ENCODE peak calls at places on chromosomes 11 and 22, in five cellular contexts. H, R, G, U and C are unnamed samples.
A peak's percentile ranks its signal among the peaks of the same experiment; 100 is the strongest.

GRCh38 chr11:65588199-65589054 is 7.2 kb downstream of the KCNK7 start:
- DNase-seq in U (peak; percentile 79), R (peak; percentile 63), G (peak; percentile 63), H (no peak), C (peak; percentile 74)

GRCh38 chr22:44963832-44964721 is 45.7 kb downstream of the PHF21B start:
- DNase-seq in R (no peak), U (no peak), H (no peak), G (no peak), C (no peak)

GRCh38 chr22:19132693-19133400 is 1.7 kb downstream of the TSSK2 start:
- DNase-seq in U (no peak), H (no peak), G (no peak), R (no peak), C (no peak)

GRCh38 chr11:64088159-64089026 is 52.7 kb downstream of the FLRT1 start:
- DNase-seq in G (no peak), H (no peak), R (no peak), U (no peak), C (no peak)

GRCh38 chr11:76206327-76207081 is at the start of gene WNT11:
- DNase-seq in U (no peak), G (no peak), H (no peak), R (peak; percentile 45), C (peak; percentile 64)

GRCh38 chr22:40263191-40263590 is 83.1 kb upstream of the ADSL start:
- DNase-seq in U (no peak), H (no peak), G (no peak), R (peak; percentile 45), C (no peak)

GRCh38 chr11:17978553-17979287 is 34.1 kb downstream of the SERGEF start:
- DNase-seq in H (no peak), U (no peak), G (peak; percentile 80), R (peak; percentile 36), C (peak; percentile 65)

GRCh38 chr22:42747701-42748513 is 27.2 kb upstream of the A4GALT start:
- DNase-seq in G (no peak), R (peak; percentile 57), U (no peak), H (no peak), C (no peak)

GRCh38 chr11:31830406-31830805 is 19.3 kb upstream of the PAX6 start:
- DNase-seq in R (no peak), U (no peak), G (no peak), H (no peak), C (no peak)

GRCh38 chr22:31944700-31945477 is 554 bp downstream of the YWHAH start:
- DNase-seq in G (peak; percentile 72), R (peak; percentile 64), U (peak; percentile 15), H (no peak), C (peak; percentile 82)

DNA sequence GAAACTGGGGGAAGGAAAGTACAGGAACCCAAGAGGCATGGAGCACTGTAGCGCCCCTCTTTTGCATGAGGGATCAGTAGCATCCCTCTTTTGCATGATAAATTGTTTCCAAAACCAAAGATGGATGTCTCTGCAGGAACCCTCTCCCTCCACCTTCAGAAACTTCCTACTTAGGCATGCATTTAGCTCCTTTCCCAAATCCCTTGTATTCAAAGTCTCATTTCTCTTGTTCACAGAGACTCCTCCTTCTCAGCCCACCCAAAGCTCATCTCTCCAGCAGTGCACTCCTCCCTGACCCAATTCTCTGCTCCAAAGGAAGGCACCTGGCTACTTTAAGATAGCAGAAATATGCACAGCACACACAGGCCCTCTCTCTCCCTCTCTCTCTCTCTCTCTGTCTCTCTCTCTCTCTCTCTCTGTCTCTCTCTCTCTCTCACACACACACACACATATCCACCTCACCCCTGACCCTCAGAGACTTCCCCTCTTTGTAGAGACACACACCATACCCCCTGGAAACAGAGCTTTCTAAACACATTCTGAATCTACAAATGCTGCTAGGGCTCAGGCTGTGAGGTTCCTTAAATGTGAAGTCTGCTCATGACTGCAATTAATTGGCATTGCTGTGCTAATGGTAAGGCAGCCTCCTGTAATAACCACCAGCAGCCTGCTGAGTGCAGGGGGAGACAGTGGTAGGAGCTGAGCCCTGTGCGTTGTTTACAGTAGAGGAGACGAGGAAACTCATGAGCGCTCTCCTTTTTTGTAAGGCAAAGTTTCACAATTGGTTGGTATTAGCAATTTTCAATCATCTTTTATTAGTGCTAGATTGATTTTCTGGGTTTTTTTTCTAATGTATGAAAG is 519.6 kb downstream of the NTM start:
- DNase-seq in R (no peak), H (no peak), U (no peak), G (no peak), C (no peak)
- H3K27ac ChIP-seq in R (no peak overlapping the region), H (peak overlapping the region; percentile 88), U (no peak overlapping the region), G (no peak overlapping the region), C (no peak overlapping the region)

DNA sequence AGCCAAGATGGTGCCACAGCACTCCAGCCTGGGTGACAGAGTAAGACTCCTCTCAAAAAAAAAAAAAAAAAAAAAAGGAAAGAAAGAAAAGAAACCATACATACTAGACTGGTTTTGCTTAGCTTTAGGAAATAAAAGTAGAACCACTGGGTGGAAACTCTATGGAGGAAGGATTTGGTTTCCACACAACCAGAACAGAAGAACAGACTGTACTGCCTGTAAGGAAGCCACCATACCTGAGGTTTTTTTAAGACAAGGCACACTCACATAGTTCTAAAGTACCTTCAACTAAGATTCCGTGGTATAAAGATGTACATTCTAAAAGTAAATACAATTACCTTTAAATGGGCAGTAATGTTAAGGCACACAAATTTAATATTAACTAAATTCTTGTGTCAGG is 58.6 kb downstream of the NUP98 start:
- DNase-seq in G (no peak), R (no peak), H (no peak), U (no peak), C (no peak)
- H3K27ac ChIP-seq in G (no peak overlapping the region), R (no peak overlapping the region), H (no peak overlapping the region), U (no peak overlapping the region), C (no peak overlapping the region)

GRCh38 chr22:27874756-27875155 is 44.3 kb downstream of the PITPNB start:
- DNase-seq in U (no peak), H (no peak), G (no peak), R (no peak), C (no peak)

GRCh38 chr22:27872488-27872887 is 46.6 kb downstream of the PITPNB start:
- DNase-seq in G (no peak), R (no peak), U (no peak), H (no peak), C (no peak)

GRCh38 chr22:27873476-27873875 is 45.6 kb downstream of the PITPNB start:
- DNase-seq in R (peak; percentile 65), H (no peak), G (no peak), U (no peak), C (no peak)

GRCh38 chr22:27875951-27876350 is 43.1 kb downstream of the PITPNB start:
- DNase-seq in H (no peak), R (no peak), U (no peak), G (no peak), C (no peak)

DNA sequence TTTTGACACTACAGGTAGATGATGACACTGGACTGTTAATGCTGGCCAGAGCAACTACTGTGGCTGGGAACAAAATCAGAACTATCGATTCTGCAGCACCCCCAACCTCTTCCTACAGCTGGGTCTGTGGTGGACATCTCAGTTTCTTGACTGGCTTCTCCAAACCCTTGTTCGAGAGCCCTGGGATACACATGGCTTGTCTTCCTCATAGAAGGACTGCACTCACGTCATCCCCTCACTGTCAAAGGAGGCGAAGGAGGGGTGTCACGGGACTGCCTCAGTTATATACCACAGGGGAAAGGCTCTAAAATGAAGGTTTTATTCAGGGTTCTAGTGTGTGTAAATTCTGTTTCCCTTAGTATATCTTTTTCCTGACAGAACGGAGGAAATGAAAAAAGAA is 44.9 kb downstream of the PITPNB start:
- DNase-seq in G (no peak), R (no peak), U (no peak), H (no peak), C (no peak)
- H3K27ac ChIP-seq in G (no peak overlapping the region), R (peak overlapping the region; percentile 69), U (no peak overlapping the region), H (no peak overlapping the region), C (no peak overlapping the region)

DNA sequence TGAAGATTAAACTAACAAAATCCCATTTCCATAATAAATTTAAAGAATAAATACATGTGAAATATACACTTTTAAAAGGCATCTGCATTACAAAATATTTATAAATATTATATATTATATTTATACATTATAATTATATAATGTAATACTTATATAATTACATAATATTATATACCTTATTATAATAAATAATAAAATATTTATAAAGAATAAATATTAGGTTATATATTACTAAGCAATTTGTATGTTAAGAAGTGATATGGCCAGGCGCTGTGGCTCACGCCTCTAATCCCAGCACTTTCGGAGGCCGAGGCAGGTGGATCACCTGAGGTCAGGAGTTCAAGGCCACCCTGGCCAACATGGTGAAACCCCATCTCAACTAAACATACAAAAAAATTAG is 97.8 kb downstream of the CADM1 start:
- DNase-seq in U (no peak), R (no peak), H (no peak), G (no peak), C (no peak)
- H3K27ac ChIP-seq in U (no peak overlapping the region), R (no peak overlapping the region), H (no peak overlapping the region), G (no peak overlapping the region), C (no peak overlapping the region)